ENCODE peak calls at places on chromosomes 1 and 21, in five cellular contexts. J is GM12878, B is HCT116, C is SK-N-SH, D is K562. E is an unnamed sample.

GRCh38 chr1:114510235-114511047 is 562 bp downstream of the TRIM33 start:
- DNase-seq in J (no peak), B (peak; percentile 6), C (peak; percentile 78), D (peak; percentile 89), E (no peak)

GRCh38 chr1:117146570-117147340 is 25.2 kb upstream of the TRIM45 start:
- DNase-seq in J (no peak), B (peak; percentile 48), C (no peak), D (peak; percentile 15), E (no peak)

GRCh38 chr1:9322845-9323244 is 30.2 kb downstream of the SPSB1 start:
- DNase-seq in J (no peak), B (no peak), C (peak; percentile 54), D (peak; percentile 40), E (no peak)

GRCh38 chr21:37849703-37850102 is 66.6 kb downstream of the KCNJ6 start:
- DNase-seq in J (no peak), B (no peak), C (no peak), D (no peak), E (no peak)

GRCh38 chr1:11301593-11301992 is 28.6 kb downstream of the UBIAD1 start:
- DNase-seq in J (no peak), B (no peak), C (peak; percentile 91), D (no peak), E (no peak)

GRCh38 chr1:27402349-27402754 is 9.9 kb downstream of the GPR3 start:
- DNase-seq in J (no peak), B (no peak), C (peak; percentile 54), D (no peak), E (no peak)

GRCh38 chr1:59229138-59229537 is 67.8 kb upstream of the FGGY start:
- DNase-seq in J (no peak), B (no peak), C (no peak), D (no peak), E (no peak)

GRCh38 chr1:159279754-159280153 is 22.4 kb upstream of the FCER1A start:
- DNase-seq in J (no peak), B (no peak), C (no peak), D (no peak), E (no peak)

GRCh38 chr1:245332513-245332912 is 177.7 kb downstream of the KIF26B start:
- DNase-seq in J (no peak), B (no peak), C (no peak), D (no peak), E (no peak)

GRCh38 chr21:31136891-31137290 is 98.6 kb upstream of the KRTAP19-8 start:
- DNase-seq in J (peak; percentile 47), B (no peak), C (peak; percentile 42), D (peak; percentile 16), E (no peak)

GRCh38 chr1:64038965-64039926 is 164.2 kb upstream of the UBE2U start:
- DNase-seq in J (no peak), B (peak; percentile 15), C (peak; percentile 61), D (no peak), E (peak; percentile 92)

GRCh38 chr1:203250936-203251335 is 21.5 kb upstream of the CHIT1 start:
- DNase-seq in J (no peak), B (no peak), C (no peak), D (no peak), E (no peak)

GRCh38 chr1:212284332-212284743 is 872 bp upstream of the PPP2R5A start:
- DNase-seq in J (no peak), B (no peak), C (no peak), D (no peak), E (no peak)

GRCh38 chr21:42781981-42782722 is 97.2 kb downstream of the WDR4 start:
- DNase-seq in J (no peak), B (no peak), C (peak; percentile 69), D (no peak), E (no peak)

GRCh38 chr1:156490401-156491032 is 10.1 kb downstream of the MEF2D start:
- DNase-seq in J (no peak), B (no peak), C (peak; percentile 46), D (peak; percentile 44), E (no peak)

GRCh38 chr1:88812366-88812765 is 79.0 kb downstream of the GTF2B start:
- DNase-seq in J (no peak), B (no peak), C (no peak), D (no peak), E (no peak)

GRCh38 chr1:223774133-223774811 is 61.9 kb downstream of the CAPN2 start:
- DNase-seq in J (no peak), B (no peak), C (no peak), D (no peak), E (no peak)

GRCh38 chr1:42209516-42210370 is 45.2 kb upstream of the GUCA2A start:
- DNase-seq in J (no peak), B (no peak), C (no peak), D (no peak), E (no peak)

GRCh38 chr1:235907897-235908240 is 41.2 kb upstream of the LYST start:
- DNase-seq in J (no peak), B (no peak), C (no peak), D (no peak), E (no peak)

GRCh38 chr1:224378855-224379631 is 22.4 kb downstream of the CNIH4 start:
- DNase-seq in J (peak; percentile 34), B (no peak), C (no peak), D (no peak), E (no peak)

GRCh38 chr1:98340511-98340910 is 321.0 kb upstream of the SNX7 start:
- DNase-seq in J (no peak), B (no peak), C (no peak), D (no peak), E (no peak)

GRCh38 chr21:40753756-40754155 is 93.2 kb downstream of the DSCAM start:
- DNase-seq in J (no peak), B (no peak), C (no peak), D (no peak), E (no peak)

GRCh38 chr21:26366781-26367180 is 196.2 kb upstream of the APP start:
- DNase-seq in J (no peak), B (no peak), C (no peak), D (no peak), E (no peak)

GRCh38 chr1:207327994-207328393 is 6.5 kb downstream of the CD55 start:
- DNase-seq in J (no peak), B (no peak), C (no peak), D (no peak), E (no peak)

GRCh38 chr1:171140466-171140865 is 44.6 kb upstream of the FMO2 start:
- DNase-seq in J (no peak), B (no peak), C (no peak), D (no peak), E (no peak)

GRCh38 chr1:214317300-214317699 is 36.3 kb downstream of the SMYD2 start:
- DNase-seq in J (no peak), B (no peak), C (no peak), D (no peak), E (no peak)

GRCh38 chr1:6384962-6385672 is 8.4 kb downstream of the ACOT7 start:
- DNase-seq in J (no peak), B (no peak), C (peak; percentile 84), D (no peak), E (no peak)

DNA sequence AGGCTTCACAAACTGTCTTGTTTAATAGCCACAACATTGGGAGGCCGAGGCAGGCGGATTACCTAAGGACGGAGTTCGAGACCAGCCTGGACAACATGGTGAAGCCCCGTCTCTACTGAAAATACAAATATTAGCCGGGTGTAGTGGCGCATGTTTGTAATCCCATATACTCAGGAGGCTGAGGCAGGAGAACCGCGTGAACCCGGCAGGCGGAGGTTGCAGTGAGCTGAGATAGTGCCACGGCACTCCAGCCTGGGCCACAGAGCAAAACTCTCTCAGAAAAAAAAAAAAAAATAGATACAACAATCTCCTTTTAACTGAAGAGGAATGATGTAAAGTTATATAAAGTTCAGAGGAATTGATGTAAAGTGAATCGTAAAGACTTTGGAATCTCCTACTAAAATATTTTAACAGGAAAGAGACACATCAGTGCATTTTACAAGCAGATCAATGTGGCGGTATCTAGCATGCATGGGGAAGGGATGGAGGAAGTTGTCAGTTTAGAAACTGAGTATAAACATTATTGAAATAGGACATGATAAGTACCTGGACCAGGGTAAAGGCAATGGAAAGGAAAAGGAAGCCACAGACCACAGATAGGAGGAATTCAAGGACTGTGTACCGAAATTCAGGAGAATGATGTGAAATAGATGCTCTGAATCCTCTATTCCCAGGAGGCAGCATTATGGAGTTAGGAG is 41.5 kb downstream of the PTPRC start:
- DNase-seq in J (no peak), B (no peak), C (no peak), D (no peak), E (no peak)
- TF ChIP-seq POLR2AphosphoS5 in J (no peak), B (no peak), C (no peak), D (no peak), E (no peak)

GRCh38 chr1:97053275-97053674 is 331.7 kb downstream of the PTBP2 start:
- DNase-seq in J (no peak), B (no peak), C (no peak), D (no peak), E (no peak)

GRCh38 chr1:97047412-97047793 is 325.8 kb downstream of the PTBP2 start:
- DNase-seq in J (no peak), B (no peak), C (no peak), D (no peak), E (no peak)

GRCh38 chr1:97046765-97047411 is 325.3 kb downstream of the PTBP2 start:
- DNase-seq in J (no peak), B (no peak), C (no peak), D (no peak), E (no peak)

GRCh38 chr1:97051823-97052222 is 330.2 kb downstream of the PTBP2 start:
- DNase-seq in J (no peak), B (no peak), C (no peak), D (no peak), E (no peak)

DNA sequence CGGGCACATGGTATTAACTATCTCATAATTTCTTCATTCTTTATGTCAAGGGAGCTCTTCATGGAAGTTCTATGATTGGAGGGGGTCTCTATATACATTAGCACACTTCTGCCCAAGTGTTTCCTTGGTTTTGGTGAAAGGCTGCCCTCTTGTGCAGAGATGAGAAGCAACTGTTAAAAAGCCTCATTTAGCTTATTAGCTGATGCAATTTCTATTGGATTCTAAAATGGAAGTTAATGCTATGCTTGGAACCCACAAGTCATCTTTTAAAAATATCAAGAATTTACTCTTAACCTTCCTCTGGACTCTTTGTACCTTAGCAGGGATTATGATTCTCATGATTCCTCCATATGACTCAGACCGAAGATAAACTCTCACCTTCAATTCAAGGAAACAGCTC is 328.9 kb downstream of the PTBP2 start:
- DNase-seq in J (no peak), B (peak; percentile 10), C (peak; percentile 3), D (no peak), E (no peak)
- TF ChIP-seq SIN3A in J (no peak), B (no peak), C (no peak), D (no peak), E (no peak)

GRCh38 chr1:154838473-154838872 is 31.6 kb downstream of the KCNN3 start:
- DNase-seq in J (no peak), B (no peak), C (no peak), D (no peak), E (no peak)
- H3K4me1 ChIP-seq in J (peaks cover 38% of the 10 kb centered on the region), B (no peaks in the 10 kb centered on the region), C (peaks cover 54% of the 10 kb centered on the region), D (no peaks in the 10 kb centered on the region), E (no peaks in the 10 kb centered on the region)

GRCh38 chr1:7770620-7770938 is 517 bp upstream of the VAMP3 start:
- DNase-seq in J (no peak), B (no peak), C (no peak), D (no peak), E (peak; percentile 10)

GRCh38 chr1:7768583-7768982 is 2.5 kb upstream of the VAMP3 start:
- DNase-seq in J (no peak), B (no peak), C (no peak), D (no peak), E (no peak)

GRCh38 chr1:7770939-7771672 is at the start of gene VAMP3:
- DNase-seq in J (peak; percentile 30), B (peak; percentile 44), C (peak; percentile 99), D (peak; percentile 99), E (no peak)

GRCh38 chr1:7771673-7772299 is 690 bp downstream of the VAMP3 start:
- DNase-seq in J (no peak), B (no peak), C (no peak), D (no peak), E (no peak)

GRCh38 chr1:7769673-7770412 is 1.3 kb upstream of the VAMP3 start:
- DNase-seq in J (no peak), B (no peak), C (no peak), D (peak; percentile 68), E (no peak)
- TF ChIP-seq POLR2AphosphoS5 in J (no peak), B (no peak), C (no peak), D (no peak), E (no peak)

E was measured in Panc1.